ENCODE peak calls at places on chromosomes 7 and 10, in six cellular contexts. L is HepG2, D is GM12878, H is heart left ventricle, S is HCT116, R is IMR-90. X is an unnamed sample.

GRCh38 chr7:13800694-13801448 is 188.6 kb downstream of the ETV1 start:
- ATAC-seq in S (no peak), H (no peak), L (no peak), D (no peak), R (peak; percentile 29), X (no peak)

GRCh38 chr7:4663239-4663638 is 18.9 kb upstream of the FOXK1 start:
- ATAC-seq in R (no peak), D (no peak), S (no peak), H (no peak), L (no peak), X (no peak)

GRCh38 chr7:85508642-85509429 is 322.0 kb upstream of the SEMA3D start:
- ATAC-seq in H (no peak), D (no peak), R (peak; percentile 98), L (no peak), S (no peak), X (no peak)

GRCh38 chr10:2920638-2921037 is 146.7 kb upstream of the PFKP start:
- ATAC-seq in R (no peak), D (no peak), H (no peak), S (no peak), L (no peak), X (no peak)

GRCh38 chr10:34156781-34157425 is 658.2 kb downstream of the PARD3 start:
- ATAC-seq in S (no peak), L (peak; percentile 36), D (no peak), H (no peak), R (peak; percentile 91), X (no peak)

GRCh38 chr7:71896535-71896934 is 515.6 kb downstream of the CALN1 start:
- ATAC-seq in L (no peak), R (no peak), H (no peak), S (no peak), D (no peak), X (no peak)

GRCh38 chr10:104005172-104005863 is 38.4 kb downstream of the SLK start:
- ATAC-seq in H (no peak), D (no peak), S (no peak), L (no peak), R (no peak), X (no peak)

GRCh38 chr10:106500585-106501525 is 663.7 kb downstream of the SORCS1 start:
- ATAC-seq in H (no peak), L (no peak), D (no peak), S (no peak), R (no peak), X (no peak)

GRCh38 chr10:118911361-118911760 is 118.2 kb upstream of the NANOS1 start:
- ATAC-seq in R (peak; percentile 54), H (no peak), D (no peak), S (peak; percentile 53), L (no peak), X (no peak)

GRCh38 chr7:30914611-30915601 is 3.3 kb downstream of the AQP1 start:
- ATAC-seq in L (no peak), R (peak; percentile 53), H (no peak), D (peak; percentile 10), S (peak; percentile 67), X (peak; percentile 11)

GRCh38 chr10:74114041-74114448 is 36.6 kb downstream of the AP3M1 start:
- ATAC-seq in H (peak; percentile 12), D (no peak), L (no peak), R (no peak), S (no peak), X (no peak)

GRCh38 chr7:13604178-13604577 is 385.3 kb downstream of the ETV1 start:
- ATAC-seq in D (no peak), R (no peak), S (no peak), H (no peak), L (no peak), X (no peak)

GRCh38 chr7:106615808-106616691 is 44.9 kb downstream of the CCDC71L start:
- ATAC-seq in D (no peak), R (peak; percentile 13), H (no peak), L (no peak), S (no peak), X (no peak)

GRCh38 chr10:92591550-92592140 is 1.3 kb upstream of the KIF11 start:
- ATAC-seq in L (peak; percentile 82), R (peak; percentile 82), S (peak; percentile 81), D (peak; percentile 86), H (peak; percentile 90), X (peak; percentile 95)
- TF ChIP-seq POLR2A in L (peak; percentile 78), R (peak; percentile 63), S (peak; percentile 91), D (peak; percentile 89), H (peak; percentile 4), X (peak; percentile 73)

DNA sequence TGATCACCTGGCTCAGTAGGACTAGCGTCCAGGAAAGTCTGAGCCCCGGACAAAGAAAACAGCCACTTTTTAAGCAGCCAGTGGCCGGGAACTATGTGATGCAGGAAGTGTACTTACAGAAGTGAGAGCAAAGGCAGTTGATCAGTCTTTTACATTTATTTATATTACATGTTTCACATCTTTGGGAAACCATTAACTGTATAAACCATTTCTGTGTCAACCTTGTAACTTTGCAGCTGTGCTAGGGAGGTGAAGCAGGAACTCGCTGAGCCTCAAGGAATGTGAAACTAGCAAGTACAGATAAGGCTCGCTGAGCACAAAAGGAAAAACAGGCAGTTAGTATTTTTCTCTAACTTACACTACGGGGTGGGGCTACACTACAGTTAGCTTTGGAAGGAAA is 39.9 kb upstream of the HECW1 start:
- ATAC-seq in L (no peak), S (no peak), R (peak; percentile 17), H (no peak), D (peak; percentile 62), X (no peak)
- H3K4me3 ChIP-seq in L (no peak overlapping the region), S (no peak overlapping the region), R (no peak overlapping the region), H (no peak overlapping the region), D (no peak overlapping the region), X (no peak overlapping the region)

DNA sequence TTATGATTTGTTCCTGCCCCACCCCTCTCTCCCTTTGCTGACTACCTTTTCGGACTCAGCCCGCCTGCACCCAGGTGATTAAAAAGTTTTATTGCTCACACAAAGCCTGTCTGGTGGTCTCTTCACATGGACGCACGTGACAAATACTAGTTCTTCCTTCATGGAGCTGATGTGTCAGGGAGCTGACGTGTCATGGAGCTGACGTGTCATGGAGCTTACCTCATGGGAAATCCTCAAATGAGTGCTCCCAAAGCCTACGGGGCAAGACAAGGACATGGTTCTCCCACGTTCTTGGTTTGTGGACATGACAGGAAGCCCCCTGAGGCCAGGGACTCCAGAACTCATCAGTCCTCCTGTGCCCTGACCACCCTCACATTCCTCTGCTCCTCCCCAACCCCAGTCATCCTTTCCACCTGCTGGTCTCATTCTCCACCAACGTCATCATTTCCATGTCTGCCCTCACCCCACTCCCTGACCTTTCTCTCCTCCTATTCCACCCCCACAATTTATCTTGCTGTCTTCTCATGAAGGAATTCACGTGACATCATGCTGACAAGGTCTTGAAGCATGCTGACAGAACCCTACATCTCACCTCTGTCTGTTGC is 261.3 kb downstream of the TCERG1L start:
- ATAC-seq in H (no peak), D (no peak), R (no peak), L (no peak), S (no peak), X (no peak)
- H3K4me1 ChIP-seq in H (no peaks in the 10 kb centered on the region), D (no peaks in the 10 kb centered on the region), R (no peaks in the 10 kb centered on the region), L (no peaks in the 10 kb centered on the region), S (no peaks in the 10 kb centered on the region), X (no peaks in the 10 kb centered on the region)

DNA sequence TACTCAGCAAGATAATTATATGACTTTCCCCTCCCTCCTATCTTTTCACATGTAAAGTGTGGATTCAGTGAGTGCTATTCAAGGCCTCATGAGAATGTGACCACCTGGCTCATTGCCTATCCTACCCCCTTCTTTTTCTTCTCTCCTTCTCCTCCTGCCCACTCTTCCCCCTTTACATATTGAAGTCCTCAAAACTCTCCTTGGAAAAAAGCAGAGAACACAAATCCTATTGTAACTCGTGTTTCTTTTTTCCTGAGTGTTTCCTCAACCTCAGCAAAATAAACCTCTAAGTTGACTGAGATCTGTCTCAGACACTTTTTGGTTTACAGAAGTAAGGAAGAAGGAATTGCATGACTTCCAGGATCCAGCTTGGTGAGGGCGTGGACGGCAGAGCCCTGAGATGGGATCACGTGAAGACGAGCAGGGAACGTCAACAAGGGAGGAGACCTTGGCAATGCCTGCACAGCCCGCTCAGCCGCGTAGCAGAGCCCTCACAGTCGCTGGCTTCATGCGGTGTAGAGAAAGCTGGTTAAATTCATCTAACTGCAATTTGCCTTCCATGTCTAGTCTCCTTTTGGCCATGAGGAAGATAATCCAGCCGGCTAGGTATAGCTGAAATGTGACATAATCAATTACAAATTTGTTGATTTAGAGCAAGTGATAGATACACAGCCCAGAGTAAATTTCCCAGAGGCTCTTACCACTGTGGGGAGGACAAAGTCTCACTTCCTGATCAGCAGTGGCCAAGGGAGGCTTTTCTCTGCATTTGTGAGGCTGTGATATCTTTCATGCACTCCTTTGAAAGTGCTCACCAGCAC is 75.7 kb downstream of the LYZL2 start:
- ATAC-seq in H (peak; percentile 91), D (peak; percentile 41), R (peak; percentile 63), S (no peak), L (peak; percentile 96), X (peak; percentile 93)
- TF ChIP-seq POLR2A in H (no peak), D (no peak), R (no peak), S (no peak), L (peak; percentile 52), X (peak; percentile 11)

X was measured in gastroesophageal sphincter.